ENCODE peak calls at places on chromosomes 13 and 19, in four cellular contexts. D is tibial nerve, L is IMR-90, Q is ovary. Y is an unnamed sample.

GRCh38 chr19:30669329-30670010 is 297.3 kb downstream of the ZNF536 start:
- DNase-seq in D (peak; percentile 80), L (peak; percentile 12), Q (peak; percentile 77), Y (peak; percentile 19)

GRCh38 chr13:31797154-31797775 is 57.9 kb downstream of the RXFP2 start:
- DNase-seq in D (peak; percentile 16), Q (no peak), L (peak; percentile 55), Y (no peak)

GRCh38 chr13:25329706-25330105 is 28.3 kb downstream of the NUP58 start:
- DNase-seq in D (no peak), L (peak; percentile 26), Q (no peak), Y (peak; percentile 21)

GRCh38 chr13:94478913-94479312 is 569 bp downstream of the DCT start:
- DNase-seq in D (no peak), Q (no peak), L (no peak), Y (no peak)

GRCh38 chr19:38252935-38253691 is 3.1 kb downstream of the PPP1R14A start:
- DNase-seq in Q (peak; percentile 60), D (no peak), L (no peak), Y (no peak)

GRCh38 chr13:30826911-30827577 is 79.0 kb upstream of the MEDAG start:
- DNase-seq in L (no peak), D (no peak), Q (no peak), Y (no peak)

GRCh38 chr13:20567881-20568528 is 1.0 kb downstream of the IFT88 start:
- DNase-seq in L (no peak), D (no peak), Q (no peak), Y (no peak)

GRCh38 chr13:50236898-50237318 is 221.7 kb downstream of the KCNRG start:
- DNase-seq in L (peak; percentile 5), Q (no peak), D (no peak), Y (no peak)

GRCh38 chr13:50131998-50132936 is 117.0 kb downstream of the KCNRG start:
- DNase-seq in D (no peak), Q (no peak), L (no peak), Y (no peak)

GRCh38 chr19:28556371-28556770 is 656.6 kb downstream of the UQCRFS1 start:
- DNase-seq in L (no peak), D (no peak), Q (no peak), Y (no peak)

GRCh38 chr19:44741841-44742352 is 6.6 kb upstream of the BCL3 start:
- DNase-seq in L (peak; percentile 100), Q (peak; percentile 99), D (peak; percentile 98), Y (peak; percentile 94)

GRCh38 chr19:54959840-54960239 is 6.3 kb upstream of the NLRP2 start:
- DNase-seq in Q (no peak), L (no peak), D (no peak), Y (no peak)

GRCh38 chr13:73551736-73552135 is 492.9 kb downstream of the KLF5 start:
- DNase-seq in Q (no peak), D (no peak), L (no peak), Y (no peak)

GRCh38 chr19:18833141-18833476 is 1.4 kb downstream of the UPF1 start:
- DNase-seq in Q (no peak), D (no peak), L (no peak), Y (no peak)

GRCh38 chr13:95035311-95036109 is 265.7 kb downstream of the ABCC4 start:
- DNase-seq in Q (no peak), D (no peak), L (no peak), Y (no peak)

GRCh38 chr13:30307194-30307965 is at the start of gene KATNAL1:
- DNase-seq in L (peak; percentile 57), D (peak; percentile 55), Q (peak; percentile 80), Y (peak; percentile 96)

GRCh38 chr19:33825556-33825955 is 28.9 kb downstream of the KCTD15 start:
- DNase-seq in L (no peak), Q (no peak), D (no peak), Y (no peak)

GRCh38 chr13:48858122-48858521 is 117.6 kb upstream of the FNDC3A start:
- DNase-seq in D (no peak), Q (no peak), L (no peak), Y (no peak)

GRCh38 chr13:32134241-32134801 is 102.7 kb downstream of the FRY start:
- DNase-seq in D (no peak), Q (no peak), L (peak; percentile 73), Y (no peak)

GRCh38 chr13:38674208-38674607 is 12.7 kb upstream of the FREM2 start:
- DNase-seq in Q (no peak), L (no peak), D (no peak), Y (no peak)

GRCh38 chr13:87656311-87656710 is 14.9 kb upstream of the SLITRK5 start:
- DNase-seq in D (no peak), L (no peak), Q (no peak), Y (no peak)

GRCh38 chr19:7013678-7014077 is 7.6 kb downstream of the MBD3L2B start:
- DNase-seq in L (no peak), Q (no peak), D (no peak), Y (no peak)

GRCh38 chr13:24215732-24216131 is 55.2 kb downstream of the SPATA13 start:
- DNase-seq in L (peak; percentile 60), D (peak; percentile 25), Q (peak; percentile 46), Y (no peak)

GRCh38 chr13:101492251-101492910 is 39.9 kb downstream of the ITGBL1 start:
- DNase-seq in L (peak; percentile 19), Q (no peak), D (no peak), Y (no peak)

GRCh38 chr19:41533691-41534090 is 42.3 kb upstream of the CEACAM21 start:
- DNase-seq in L (no peak), Q (no peak), D (no peak), Y (no peak)

GRCh38 chr13:51292000-51292550 is 47.4 kb upstream of the SERPINE3 start:
- DNase-seq in L (peak; percentile 62), Q (peak; percentile 14), D (no peak), Y (no peak)

GRCh38 chr19:42657551-42657950 is 62.8 kb upstream of the CEACAM8 start:
- DNase-seq in D (no peak), L (peak; percentile 39), Q (no peak), Y (no peak)

GRCh38 chr13:43878897-43879322 is 630 bp downstream of the CCDC122 start:
- DNase-seq in D (peak; percentile 62), L (peak; percentile 81), Q (peak; percentile 62), Y (peak; percentile 52)

GRCh38 chr19:52735734-52736133 is 890 bp upstream of the ZNF611 start:
- DNase-seq in D (peak; percentile 44), L (no peak), Q (peak; percentile 56), Y (no peak)

GRCh38 chr19:57192064-57192395 is 730 bp downstream of the ZNF264 start:
- DNase-seq in D (no peak), Q (no peak), L (peak; percentile 4), Y (no peak)

GRCh38 chr19:30743702-30744101 is 371.5 kb downstream of the ZNF536 start:
- DNase-seq in D (no peak), L (no peak), Q (no peak), Y (no peak)

GRCh38 chr13:20550799-20551198 is 16.2 kb upstream of the IFT88 start:
- DNase-seq in Q (no peak), D (no peak), L (no peak), Y (no peak)

GRCh38 chr19:46935066-46935663 is 74.4 kb downstream of the ARHGAP35 start:
- DNase-seq in Q (no peak), L (peak; percentile 18), D (no peak), Y (no peak)

GRCh38 chr19:42282810-42283247 is 13.8 kb downstream of the CIC start:
- DNase-seq in Q (no peak), D (no peak), L (no peak), Y (no peak)

GRCh38 chr13:42333613-42334328 is 61.8 kb downstream of the AKAP11 start:
- DNase-seq in Q (no peak), D (no peak), L (peak; percentile 22), Y (peak; percentile 18)

DNA sequence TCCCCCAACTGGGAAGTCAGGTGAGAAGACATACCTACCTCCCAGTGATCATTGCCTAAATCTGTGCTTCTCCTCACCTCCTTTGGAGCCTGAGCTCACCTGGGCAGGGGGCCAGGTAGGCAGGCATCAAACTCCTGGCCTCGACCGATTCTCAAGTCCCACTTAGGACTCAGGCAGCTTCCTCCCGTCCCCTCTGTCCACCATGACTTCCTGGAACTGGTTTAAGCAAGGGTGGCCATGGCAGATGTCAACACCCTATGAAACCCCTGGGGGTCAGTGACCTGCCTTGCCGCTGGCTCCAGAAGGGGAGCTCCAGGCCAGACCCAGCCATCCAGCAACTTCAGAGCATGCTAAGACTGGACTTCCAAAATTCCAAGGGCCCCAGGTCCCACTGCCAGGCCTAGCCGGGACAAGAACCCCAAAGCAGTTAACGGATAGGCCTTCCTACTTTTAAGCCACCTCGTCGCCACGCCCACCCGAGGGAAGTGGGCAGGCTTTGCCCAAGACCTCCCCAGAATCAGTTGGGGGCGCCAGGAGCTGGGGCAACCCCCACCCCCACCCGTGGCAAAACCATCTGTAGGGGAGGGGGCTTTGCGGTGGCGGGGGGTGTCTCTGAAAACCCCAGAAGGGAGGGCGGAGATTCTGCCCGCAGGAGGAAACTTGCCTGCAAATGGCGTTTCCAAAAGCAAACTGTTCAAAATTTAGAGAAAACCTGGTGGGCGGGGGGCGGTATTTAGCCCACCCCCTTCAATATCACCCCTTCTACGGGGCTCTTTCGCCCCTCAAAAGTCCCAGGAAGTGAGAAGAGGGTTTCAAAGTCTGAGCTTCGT is 657 bp downstream of the PLIN3 start:
- DNase-seq in Q (peak; percentile 70), L (peak; percentile 28), D (peak; percentile 66), Y (peak; percentile 47)
- TF ChIP-seq POLR2A in Q (no peak), L (no peak), D (no peak), Y (no peak)

DNA sequence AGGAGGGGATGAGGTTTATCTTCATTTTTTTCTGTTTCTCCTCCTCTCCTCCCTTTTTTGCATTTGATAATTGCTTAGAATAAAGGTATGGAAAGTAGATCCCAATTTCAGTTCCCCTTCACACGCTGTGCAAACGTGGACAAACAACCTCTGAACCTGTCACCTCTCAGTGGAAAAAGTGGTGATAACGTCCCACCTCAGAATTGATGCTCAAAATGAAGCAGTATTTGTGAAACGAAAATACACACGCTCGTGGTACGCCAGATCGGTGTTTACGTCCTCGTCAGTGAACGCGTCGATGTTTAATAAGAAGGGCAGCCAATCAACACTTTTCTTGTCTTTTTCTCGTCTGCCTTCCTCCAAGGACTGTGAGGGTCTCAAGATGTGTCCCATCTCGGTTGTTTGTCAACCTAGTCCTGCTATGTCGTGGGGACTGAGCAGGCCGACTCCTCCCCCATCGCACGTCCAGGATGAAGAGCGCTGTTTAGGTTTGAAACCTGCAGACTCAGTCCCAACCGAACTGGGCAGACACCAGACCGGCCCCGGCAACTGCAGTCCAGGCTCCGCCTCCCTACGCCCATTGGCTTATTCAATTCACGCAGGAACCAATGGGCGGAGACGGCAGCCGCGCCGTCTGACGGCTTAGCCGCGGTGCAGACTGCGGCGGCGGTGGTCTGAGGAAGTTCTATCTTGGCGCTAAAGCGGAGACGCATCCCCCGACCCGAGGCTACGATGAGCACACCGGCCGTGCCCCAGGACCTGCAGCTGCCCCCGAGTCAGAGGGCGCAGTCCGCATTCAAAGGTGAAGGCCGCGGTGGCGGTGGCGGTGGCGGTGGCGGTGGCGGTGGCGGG is at the start of gene CKAP2:
- DNase-seq in D (peak; percentile 89), Q (peak; percentile 86), L (peak; percentile 93), Y (peak; percentile 96)
- TF ChIP-seq POLR2A in D (peak; percentile 38), Q (peak; percentile 68), L (peak; percentile 77), Y (peak; percentile 99)

DNA sequence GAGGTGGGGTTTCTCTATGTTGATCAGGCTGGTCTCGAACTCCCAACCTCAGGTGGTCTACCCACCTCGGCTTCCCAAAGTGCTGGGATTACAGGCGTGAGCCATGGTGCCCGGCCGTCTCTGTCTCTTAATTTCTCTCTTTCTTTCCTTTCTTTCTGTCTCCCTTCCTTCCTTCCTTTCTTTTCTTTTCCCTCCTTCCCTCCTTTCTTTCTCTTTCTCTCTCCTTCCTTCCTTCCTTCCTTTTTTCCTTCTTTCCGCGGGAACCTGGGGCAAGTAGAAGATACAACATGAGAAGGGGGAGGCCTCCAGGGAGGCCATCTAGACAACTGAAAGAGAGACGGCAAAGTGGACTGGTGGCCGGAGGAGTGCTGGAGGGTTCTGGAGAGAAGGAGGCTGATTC is 15.2 kb upstream of the ELAVL1 start:
- DNase-seq in L (no peak), D (no peak), Q (no peak), Y (no peak)
- TF ChIP-seq POLR2A in L (no peak), D (no peak), Q (no peak), Y (no peak)

GRCh38 chr13:113178896-113179167 is 20.4 kb downstream of the PROZ start:
- DNase-seq in D (no peak), L (no peak), Q (no peak), Y (no peak)
- TF ChIP-seq POLR2A in D (no peak), L (no peak), Q (no peak), Y (no peak)

Y was measured in erythroblast.